ENCODE peak calls at places on chromosomes 4 and X, in nine cellular contexts. One of them, this sample, is unnamed.

GRCh38 chr4:74039065-74039763 is 725 bp upstream of the CXCL3 start:
- DNase-seq in hepatocyte: no peak
- DNase-seq in GM23248: peak
- DNase-seq in GM23338: no peak
- DNase-seq in OCI-LY7: no peak
- DNase-seq in SK-N-SH: peak
- DNase-seq in PC-3: peak
- DNase-seq in HCT116: no peak
- DNase-seq in MM.1S: no peak
- DNase-seq in this sample: no peak

GRCh38 chr4:109826719-109827118 is 1.1 kb upstream of the RRH start:
- DNase-seq in hepatocyte: peak
- DNase-seq in GM23248: peak
- DNase-seq in GM23338: peak
- DNase-seq in OCI-LY7: peak
- DNase-seq in SK-N-SH: peak
- DNase-seq in PC-3: peak
- DNase-seq in HCT116: no peak
- DNase-seq in MM.1S: peak
- DNase-seq in this sample: no peak

GRCh38 chrX:106919932-106920452 is at the start of gene CLDN2:
- DNase-seq in hepatocyte: no peak
- DNase-seq in GM23248: no peak
- DNase-seq in GM23338: peak
- DNase-seq in OCI-LY7: no peak
- DNase-seq in SK-N-SH: no peak
- DNase-seq in PC-3: no peak
- DNase-seq in HCT116: no peak
- DNase-seq in MM.1S: no peak
- DNase-seq in this sample: peak

GRCh38 chr4:32140636-32141035 is 1420.5 kb downstream of the PCDH7 start:
- DNase-seq in hepatocyte: peak
- DNase-seq in GM23248: no peak
- DNase-seq in GM23338: no peak
- DNase-seq in OCI-LY7: no peak
- DNase-seq in SK-N-SH: no peak
- DNase-seq in PC-3: peak
- DNase-seq in HCT116: no peak
- DNase-seq in MM.1S: peak
- DNase-seq in this sample: no peak

GRCh38 chr4:28443786-28444412 is 1583.3 kb downstream of the STIM2 start:
- DNase-seq in hepatocyte: peak
- DNase-seq in GM23248: peak
- DNase-seq in GM23338: peak
- DNase-seq in OCI-LY7: no peak
- DNase-seq in SK-N-SH: no peak
- DNase-seq in PC-3: peak
- DNase-seq in HCT116: no peak
- DNase-seq in MM.1S: no peak
- DNase-seq in this sample: no peak

GRCh38 chrX:45324941-45325340 is 124.3 kb upstream of the DIPK2B start:
- DNase-seq in hepatocyte: no peak
- DNase-seq in GM23248: no peak
- DNase-seq in GM23338: no peak
- DNase-seq in OCI-LY7: no peak
- DNase-seq in SK-N-SH: no peak
- DNase-seq in PC-3: no peak
- DNase-seq in HCT116: no peak
- DNase-seq in MM.1S: no peak
- DNase-seq in this sample: no peak

GRCh38 chr4:153337686-153338085 is 6.8 kb upstream of the MND1 start:
- DNase-seq in hepatocyte: no peak
- DNase-seq in GM23248: no peak
- DNase-seq in GM23338: no peak
- DNase-seq in OCI-LY7: no peak
- DNase-seq in SK-N-SH: no peak
- DNase-seq in PC-3: no peak
- DNase-seq in HCT116: no peak
- DNase-seq in MM.1S: no peak
- DNase-seq in this sample: no peak

GRCh38 chr4:177680308-177680707 is 238.1 kb upstream of the AGA start:
- DNase-seq in hepatocyte: no peak
- DNase-seq in GM23248: no peak
- DNase-seq in GM23338: no peak
- DNase-seq in OCI-LY7: no peak
- DNase-seq in SK-N-SH: no peak
- DNase-seq in PC-3: no peak
- DNase-seq in HCT116: no peak
- DNase-seq in MM.1S: peak
- DNase-seq in this sample: no peak

GRCh38 chrX:80285131-80285773 is 135.0 kb upstream of the TENT5D start:
- DNase-seq in hepatocyte: peak
- DNase-seq in GM23248: peak
- DNase-seq in GM23338: peak
- DNase-seq in OCI-LY7: peak
- DNase-seq in SK-N-SH: peak
- DNase-seq in PC-3: peak
- DNase-seq in HCT116: no peak
- DNase-seq in MM.1S: peak
- DNase-seq in this sample: peak

GRCh38 chr4:159766241-159766640 is 663.4 kb downstream of the RAPGEF2 start:
- DNase-seq in hepatocyte: no peak
- DNase-seq in GM23248: peak
- DNase-seq in GM23338: no peak
- DNase-seq in OCI-LY7: no peak
- DNase-seq in SK-N-SH: no peak
- DNase-seq in PC-3: no peak
- DNase-seq in HCT116: no peak
- DNase-seq in MM.1S: no peak
- DNase-seq in this sample: no peak

GRCh38 chr4:71709961-71710360 is 73.9 kb downstream of the GC start:
- DNase-seq in hepatocyte: no peak
- DNase-seq in GM23248: peak
- DNase-seq in GM23338: peak
- DNase-seq in OCI-LY7: no peak
- DNase-seq in SK-N-SH: no peak
- DNase-seq in PC-3: peak
- DNase-seq in HCT116: no peak
- DNase-seq in MM.1S: no peak
- DNase-seq in this sample: peak

GRCh38 chrX:111039606-111040005 is 56.4 kb upstream of the PAK3 start:
- DNase-seq in hepatocyte: no peak
- DNase-seq in GM23248: no peak
- DNase-seq in GM23338: peak
- DNase-seq in OCI-LY7: no peak
- DNase-seq in SK-N-SH: no peak
- DNase-seq in PC-3: peak
- DNase-seq in HCT116: no peak
- DNase-seq in MM.1S: no peak
- DNase-seq in this sample: no peak

GRCh38 chrX:111035256-111035655 is 60.7 kb upstream of the PAK3 start:
- DNase-seq in hepatocyte: no peak
- DNase-seq in GM23248: no peak
- DNase-seq in GM23338: no peak
- DNase-seq in OCI-LY7: no peak
- DNase-seq in SK-N-SH: no peak
- DNase-seq in PC-3: no peak
- DNase-seq in HCT116: no peak
- DNase-seq in MM.1S: no peak
- DNase-seq in this sample: peak

GRCh38 chrX:111040377-111041017 is 55.5 kb upstream of the PAK3 start:
- DNase-seq in hepatocyte: no peak
- DNase-seq in GM23248: peak
- DNase-seq in GM23338: no peak
- DNase-seq in OCI-LY7: no peak
- DNase-seq in SK-N-SH: no peak
- DNase-seq in PC-3: peak
- DNase-seq in HCT116: no peak
- DNase-seq in MM.1S: no peak
- DNase-seq in this sample: no peak

GRCh38 chrX:111041018-111041462 is 55.0 kb upstream of the PAK3 start:
- DNase-seq in hepatocyte: peak
- DNase-seq in GM23248: peak
- DNase-seq in GM23338: peak
- DNase-seq in OCI-LY7: no peak
- DNase-seq in SK-N-SH: no peak
- DNase-seq in PC-3: peak
- DNase-seq in HCT116: no peak
- DNase-seq in MM.1S: no peak
- DNase-seq in this sample: peak

GRCh38 chrX:111035991-111036390 is 60.0 kb upstream of the PAK3 start:
- DNase-seq in hepatocyte: no peak
- DNase-seq in GM23248: no peak
- DNase-seq in GM23338: no peak
- DNase-seq in OCI-LY7: no peak
- DNase-seq in SK-N-SH: no peak
- DNase-seq in PC-3: no peak
- DNase-seq in HCT116: no peak
- DNase-seq in MM.1S: no peak
- DNase-seq in this sample: no peak
- TF ChIP-seq EZH2phosphoT487 in hepatocyte: no peak
- TF ChIP-seq EZH2phosphoT487 in GM23248: no peak
- TF ChIP-seq EZH2phosphoT487 in GM23338: no peak
- TF ChIP-seq EZH2phosphoT487 in OCI-LY7: no peak
- TF ChIP-seq EZH2phosphoT487 in SK-N-SH: no peak
- TF ChIP-seq EZH2phosphoT487 in PC-3: no peak
- TF ChIP-seq EZH2phosphoT487 in HCT116: no peak
- TF ChIP-seq EZH2phosphoT487 in MM.1S: no peak
- TF ChIP-seq EZH2phosphoT487 in this sample: no peak

DNA sequence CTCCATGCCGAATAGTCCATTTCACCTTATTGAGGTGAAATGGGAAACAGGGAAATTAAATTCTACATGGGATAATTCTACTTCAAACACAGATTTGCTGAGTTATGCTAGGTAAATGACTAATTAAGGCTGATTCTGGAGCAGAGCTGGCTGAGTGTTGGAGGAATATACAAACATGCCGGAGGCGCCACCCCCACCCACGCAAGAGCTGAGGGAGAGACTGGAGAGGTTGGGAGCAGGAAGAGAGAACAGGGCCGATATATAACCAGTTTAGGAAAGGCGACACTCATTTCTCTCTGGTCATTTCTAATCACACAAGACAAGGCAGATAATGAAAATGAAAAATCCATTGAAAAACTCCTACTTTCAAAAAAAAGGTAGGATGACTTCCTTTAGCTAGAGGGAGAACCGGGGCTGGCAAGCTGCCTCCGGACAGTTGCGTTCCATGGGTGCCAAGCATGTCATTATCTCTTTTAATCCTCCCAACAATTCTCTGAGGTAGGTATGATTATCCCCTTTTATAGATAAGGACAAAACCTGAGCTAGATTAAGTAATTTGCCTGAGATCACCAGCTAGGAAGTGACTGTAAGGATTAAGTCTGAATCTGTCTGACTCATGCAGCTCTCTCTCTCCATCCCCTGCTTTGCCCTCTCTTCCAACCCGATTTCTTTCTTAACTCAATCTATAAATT is 27.6 kb upstream of the CFAP299 start:
- DNase-seq in hepatocyte: no peak
- DNase-seq in GM23248: peak
- DNase-seq in GM23338: no peak
- DNase-seq in OCI-LY7: no peak
- DNase-seq in SK-N-SH: peak
- DNase-seq in PC-3: peak
- DNase-seq in HCT116: no peak
- DNase-seq in MM.1S: no peak
- DNase-seq in this sample: peak
- TF ChIP-seq EZH2phosphoT487 in hepatocyte: no peak
- TF ChIP-seq EZH2phosphoT487 in GM23248: no peak
- TF ChIP-seq EZH2phosphoT487 in GM23338: no peak
- TF ChIP-seq EZH2phosphoT487 in OCI-LY7: no peak
- TF ChIP-seq EZH2phosphoT487 in SK-N-SH: no peak
- TF ChIP-seq EZH2phosphoT487 in PC-3: no peak
- TF ChIP-seq EZH2phosphoT487 in HCT116: no peak
- TF ChIP-seq EZH2phosphoT487 in MM.1S: no peak
- TF ChIP-seq EZH2phosphoT487 in this sample: peak

DNA sequence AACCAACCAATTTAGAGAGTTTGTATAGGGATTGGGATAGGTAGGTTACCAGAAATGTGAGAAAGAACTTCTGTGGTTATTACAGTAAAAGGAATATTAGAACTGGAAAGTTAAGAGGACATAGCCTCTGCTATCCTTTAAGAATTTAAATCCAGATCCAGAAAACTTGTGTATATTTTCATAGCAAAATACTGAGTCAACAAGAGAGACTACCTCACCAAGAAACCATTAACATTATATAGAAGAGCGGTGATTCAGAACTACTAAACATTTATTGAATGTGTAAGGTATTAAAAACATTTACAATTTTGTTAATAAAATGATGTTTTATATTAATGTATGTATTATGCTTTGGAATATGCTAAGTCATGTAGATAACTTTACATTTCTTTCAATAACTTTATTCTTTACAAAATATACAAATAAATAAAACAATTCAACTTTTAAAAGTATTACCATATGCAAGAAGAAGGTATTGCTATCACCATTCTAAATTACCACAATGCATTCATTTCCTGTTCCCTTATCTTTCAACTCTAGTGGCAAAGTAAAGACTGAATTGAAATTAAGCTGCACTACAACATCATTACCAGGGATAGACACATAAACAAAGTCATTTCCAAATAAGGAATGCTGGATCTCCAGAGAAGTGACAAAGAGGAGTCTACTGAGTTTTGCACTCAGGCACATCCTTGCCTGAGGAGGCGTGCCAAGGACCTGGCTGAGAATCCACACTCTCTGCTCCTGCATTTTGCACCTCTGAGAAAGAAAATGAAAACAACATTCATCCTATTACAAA is 6.1 kb upstream of the BDH2 start:
- DNase-seq in hepatocyte: no peak
- DNase-seq in GM23248: peak
- DNase-seq in GM23338: no peak
- DNase-seq in OCI-LY7: no peak
- DNase-seq in SK-N-SH: no peak
- DNase-seq in PC-3: no peak
- DNase-seq in HCT116: no peak
- DNase-seq in MM.1S: no peak
- DNase-seq in this sample: no peak
- TF ChIP-seq EZH2phosphoT487 in hepatocyte: no peak
- TF ChIP-seq EZH2phosphoT487 in GM23248: no peak
- TF ChIP-seq EZH2phosphoT487 in GM23338: no peak
- TF ChIP-seq EZH2phosphoT487 in OCI-LY7: no peak
- TF ChIP-seq EZH2phosphoT487 in SK-N-SH: no peak
- TF ChIP-seq EZH2phosphoT487 in PC-3: no peak
- TF ChIP-seq EZH2phosphoT487 in HCT116: no peak
- TF ChIP-seq EZH2phosphoT487 in MM.1S: no peak
- TF ChIP-seq EZH2phosphoT487 in this sample: no peak

GRCh38 chr4:176579233-176579632 is 213.5 kb downstream of the VEGFC start:
- DNase-seq in hepatocyte: no peak
- DNase-seq in GM23248: no peak
- DNase-seq in GM23338: peak
- DNase-seq in OCI-LY7: no peak
- DNase-seq in SK-N-SH: no peak
- DNase-seq in PC-3: peak
- DNase-seq in HCT116: no peak
- DNase-seq in MM.1S: no peak
- DNase-seq in this sample: no peak

GRCh38 chr4:176569301-176569700 is 223.4 kb downstream of the VEGFC start:
- DNase-seq in hepatocyte: no peak
- DNase-seq in GM23248: peak
- DNase-seq in GM23338: no peak
- DNase-seq in OCI-LY7: no peak
- DNase-seq in SK-N-SH: no peak
- DNase-seq in PC-3: peak
- DNase-seq in HCT116: no peak
- DNase-seq in MM.1S: no peak
- DNase-seq in this sample: no peak

GRCh38 chr4:176575141-176575731 is 217.5 kb downstream of the VEGFC start:
- DNase-seq in hepatocyte: no peak
- DNase-seq in GM23248: peak
- DNase-seq in GM23338: no peak
- DNase-seq in OCI-LY7: no peak
- DNase-seq in SK-N-SH: no peak
- DNase-seq in PC-3: no peak
- DNase-seq in HCT116: no peak
- DNase-seq in MM.1S: no peak
- DNase-seq in this sample: no peak
- TF ChIP-seq EZH2phosphoT487 in hepatocyte: no peak
- TF ChIP-seq EZH2phosphoT487 in GM23248: no peak
- TF ChIP-seq EZH2phosphoT487 in GM23338: no peak
- TF ChIP-seq EZH2phosphoT487 in OCI-LY7: no peak
- TF ChIP-seq EZH2phosphoT487 in SK-N-SH: no peak
- TF ChIP-seq EZH2phosphoT487 in PC-3: no peak
- TF ChIP-seq EZH2phosphoT487 in HCT116: no peak
- TF ChIP-seq EZH2phosphoT487 in MM.1S: no peak
- TF ChIP-seq EZH2phosphoT487 in this sample: no peak

This sample was measured in neural progenitor cell.